ENCODE peak calls at places on chromosomes 6 and 20, in six cellular contexts. C, Q, N, M, I and G are unnamed samples.

GRCh38 chr6:86558318-86558717 is 379.0 kb upstream of the HTR1E start:
- DNase-seq in I (no peak), C (no peak), Q (no peak), M (peak), N (no peak), G (no peak)

GRCh38 chr20:51562027-51562333 is 19.5 kb upstream of the NFATC2 start:
- DNase-seq in M (no peak), Q (no peak), N (no peak), I (no peak), C (no peak), G (no peak)

GRCh38 chr20:4850960-4851359 is 129.3 kb downstream of the PRND start:
- DNase-seq in I (no peak), N (no peak), C (no peak), Q (no peak), M (no peak), G (no peak)

GRCh38 chr20:62624325-62624690 is 18.0 kb upstream of the SLCO4A1 start:
- DNase-seq in C (no peak), Q (no peak), M (no peak), N (no peak), I (no peak), G (no peak)

GRCh38 chr6:24951831-24952299 is 16.1 kb upstream of the RIPOR2 start:
- DNase-seq in I (no peak), M (no peak), N (no peak), Q (no peak), C (no peak), G (no peak)

GRCh38 chr6:109484161-109484560 is 1.1 kb upstream of the ZBTB24 start:
- DNase-seq in C (no peak), Q (no peak), N (no peak), I (no peak), M (no peak), G (no peak)

GRCh38 chr6:97712751-97713150 is 429.7 kb upstream of the MMS22L start:
- DNase-seq in I (no peak), N (no peak), M (no peak), C (no peak), Q (no peak), G (no peak)

GRCh38 chr6:112086744-112087135 is 542 bp downstream of the TUBE1 start:
- DNase-seq in I (no peak), Q (peak), M (peak), C (no peak), N (peak), G (peak)

GRCh38 chr20:37727247-37727956 is 33.6 kb downstream of the CTNNBL1 start:
- DNase-seq in C (no peak), I (no peak), Q (no peak), N (no peak), M (no peak), G (peak)

GRCh38 chr6:25169551-25170335 is 109.4 kb upstream of the CARMIL1 start:
- DNase-seq in Q (no peak), I (no peak), C (no peak), N (no peak), M (no peak), G (peak)

GRCh38 chr20:11195169-11195568 is 521.4 kb upstream of the JAG1 start:
- DNase-seq in C (no peak), I (no peak), M (no peak), N (no peak), Q (no peak), G (no peak)

GRCh38 chr6:68134796-68135195 is 500.3 kb upstream of the ADGRB3 start:
- DNase-seq in C (no peak), M (no peak), I (no peak), Q (no peak), N (no peak), G (no peak)